ENCODE peak calls at places on chromosomes 13 and 19, in six cellular contexts. One of them, this sample, is unnamed.

GRCh38 chr13:50592412-50593145 is 250.9 kb downstream of the DLEU7 start:
- DNase-seq in stimulated activated CD8-positive, alpha-beta memory T cell treated with anti-CD3 and anti-CD28 coated beads, Interleukin-2, amount 100 ng/mL, for 1 hour: no peak
- DNase-seq in activated T-helper 1 cell treated with anti-CD3 and anti-CD28 coated beads, Interleukin-12 subunit alpha, Interleukin-12 subunit beta, Interleukin-2, Interleukin-4 antibody, amounts not matched to agents 30 ng/mL and 10 ng/mL and 1 ng/mL, durations not matched to agents 14 hours and 24 hours and 36 hours: no peak
- DNase-seq in activated CD8-positive, alpha-beta memory T cell treated with anti-CD3 and anti-CD28 coated beads for 1 hour: no peak
- DNase-seq in adrenal gland: no peak
- DNase-seq in GM04503: peak; percentile 55
- DNase-seq in this sample: no peak

GRCh38 chr19:29517946-29518345 is 7.8 kb upstream of the VSTM2B start:
- DNase-seq in stimulated activated CD8-positive, alpha-beta memory T cell treated with anti-CD3 and anti-CD28 coated beads, Interleukin-2, amount 100 ng/mL, for 1 hour: no peak
- DNase-seq in activated T-helper 1 cell treated with anti-CD3 and anti-CD28 coated beads, Interleukin-12 subunit alpha, Interleukin-12 subunit beta, Interleukin-2, Interleukin-4 antibody, amounts not matched to agents 30 ng/mL and 10 ng/mL and 1 ng/mL, durations not matched to agents 14 hours and 24 hours and 36 hours: no peak
- DNase-seq in activated CD8-positive, alpha-beta memory T cell treated with anti-CD3 and anti-CD28 coated beads for 1 hour: no peak
- DNase-seq in adrenal gland: no peak
- DNase-seq in GM04503: no peak
- DNase-seq in this sample: no peak

GRCh38 chr19:52007436-52007804 is 591 bp downstream of the ZNF615 start:
- DNase-seq in stimulated activated CD8-positive, alpha-beta memory T cell treated with anti-CD3 and anti-CD28 coated beads, Interleukin-2, amount 100 ng/mL, for 1 hour: no peak
- DNase-seq in activated T-helper 1 cell treated with anti-CD3 and anti-CD28 coated beads, Interleukin-12 subunit alpha, Interleukin-12 subunit beta, Interleukin-2, Interleukin-4 antibody, amounts not matched to agents 30 ng/mL and 10 ng/mL and 1 ng/mL, durations not matched to agents 14 hours and 24 hours and 36 hours: no peak
- DNase-seq in activated CD8-positive, alpha-beta memory T cell treated with anti-CD3 and anti-CD28 coated beads for 1 hour: no peak
- DNase-seq in adrenal gland: no peak
- DNase-seq in GM04503: no peak
- DNase-seq in this sample: no peak

GRCh38 chr13:75136151-75136550 is 345.8 kb downstream of the TBC1D4 start:
- DNase-seq in stimulated activated CD8-positive, alpha-beta memory T cell treated with anti-CD3 and anti-CD28 coated beads, Interleukin-2, amount 100 ng/mL, for 1 hour: no peak
- DNase-seq in activated T-helper 1 cell treated with anti-CD3 and anti-CD28 coated beads, Interleukin-12 subunit alpha, Interleukin-12 subunit beta, Interleukin-2, Interleukin-4 antibody, amounts not matched to agents 30 ng/mL and 10 ng/mL and 1 ng/mL, durations not matched to agents 14 hours and 24 hours and 36 hours: no peak
- DNase-seq in activated CD8-positive, alpha-beta memory T cell treated with anti-CD3 and anti-CD28 coated beads for 1 hour: no peak
- DNase-seq in adrenal gland: no peak
- DNase-seq in GM04503: no peak
- DNase-seq in this sample: no peak

GRCh38 chr19:19107663-19108062 is 30.6 kb downstream of the TMEM161A start:
- DNase-seq in stimulated activated CD8-positive, alpha-beta memory T cell treated with anti-CD3 and anti-CD28 coated beads, Interleukin-2, amount 100 ng/mL, for 1 hour: no peak
- DNase-seq in activated T-helper 1 cell treated with anti-CD3 and anti-CD28 coated beads, Interleukin-12 subunit alpha, Interleukin-12 subunit beta, Interleukin-2, Interleukin-4 antibody, amounts not matched to agents 30 ng/mL and 10 ng/mL and 1 ng/mL, durations not matched to agents 14 hours and 24 hours and 36 hours: no peak
- DNase-seq in activated CD8-positive, alpha-beta memory T cell treated with anti-CD3 and anti-CD28 coated beads for 1 hour: no peak
- DNase-seq in adrenal gland: no peak
- DNase-seq in GM04503: no peak
- DNase-seq in this sample: no peak

GRCh38 chr19:45016388-45017314 is 15.4 kb downstream of the RELB start:
- DNase-seq in stimulated activated CD8-positive, alpha-beta memory T cell treated with anti-CD3 and anti-CD28 coated beads, Interleukin-2, amount 100 ng/mL, for 1 hour: peak; percentile 57
- DNase-seq in activated T-helper 1 cell treated with anti-CD3 and anti-CD28 coated beads, Interleukin-12 subunit alpha, Interleukin-12 subunit beta, Interleukin-2, Interleukin-4 antibody, amounts not matched to agents 30 ng/mL and 10 ng/mL and 1 ng/mL, durations not matched to agents 14 hours and 24 hours and 36 hours: peak; percentile 42
- DNase-seq in activated CD8-positive, alpha-beta memory T cell treated with anti-CD3 and anti-CD28 coated beads for 1 hour: peak; percentile 36
- DNase-seq in adrenal gland: peak; percentile 85
- DNase-seq in GM04503: peak; percentile 50
- DNase-seq in this sample: peak; percentile 91

GRCh38 chr13:102117175-102117830 is 284.5 kb downstream of the FGF14 start:
- DNase-seq in stimulated activated CD8-positive, alpha-beta memory T cell treated with anti-CD3 and anti-CD28 coated beads, Interleukin-2, amount 100 ng/mL, for 1 hour: no peak
- DNase-seq in activated T-helper 1 cell treated with anti-CD3 and anti-CD28 coated beads, Interleukin-12 subunit alpha, Interleukin-12 subunit beta, Interleukin-2, Interleukin-4 antibody, amounts not matched to agents 30 ng/mL and 10 ng/mL and 1 ng/mL, durations not matched to agents 14 hours and 24 hours and 36 hours: no peak
- DNase-seq in activated CD8-positive, alpha-beta memory T cell treated with anti-CD3 and anti-CD28 coated beads for 1 hour: no peak
- DNase-seq in adrenal gland: no peak
- DNase-seq in GM04503: no peak
- DNase-seq in this sample: no peak

GRCh38 chr19:48836089-48837017 is at the start of gene HSD17B14:
- DNase-seq in stimulated activated CD8-positive, alpha-beta memory T cell treated with anti-CD3 and anti-CD28 coated beads, Interleukin-2, amount 100 ng/mL, for 1 hour: no peak
- DNase-seq in activated T-helper 1 cell treated with anti-CD3 and anti-CD28 coated beads, Interleukin-12 subunit alpha, Interleukin-12 subunit beta, Interleukin-2, Interleukin-4 antibody, amounts not matched to agents 30 ng/mL and 10 ng/mL and 1 ng/mL, durations not matched to agents 14 hours and 24 hours and 36 hours: no peak
- DNase-seq in activated CD8-positive, alpha-beta memory T cell treated with anti-CD3 and anti-CD28 coated beads for 1 hour: no peak
- DNase-seq in adrenal gland: no peak
- DNase-seq in GM04503: no peak
- DNase-seq in this sample: no peak

GRCh38 chr19:2668188-2668763 is 34.2 kb downstream of the GNG7 start:
- DNase-seq in stimulated activated CD8-positive, alpha-beta memory T cell treated with anti-CD3 and anti-CD28 coated beads, Interleukin-2, amount 100 ng/mL, for 1 hour: no peak
- DNase-seq in activated T-helper 1 cell treated with anti-CD3 and anti-CD28 coated beads, Interleukin-12 subunit alpha, Interleukin-12 subunit beta, Interleukin-2, Interleukin-4 antibody, amounts not matched to agents 30 ng/mL and 10 ng/mL and 1 ng/mL, durations not matched to agents 14 hours and 24 hours and 36 hours: no peak
- DNase-seq in activated CD8-positive, alpha-beta memory T cell treated with anti-CD3 and anti-CD28 coated beads for 1 hour: no peak
- DNase-seq in adrenal gland: no peak
- DNase-seq in GM04503: no peak
- DNase-seq in this sample: no peak

GRCh38 chr13:21929400-21929799 is 258.5 kb downstream of the FGF9 start:
- DNase-seq in stimulated activated CD8-positive, alpha-beta memory T cell treated with anti-CD3 and anti-CD28 coated beads, Interleukin-2, amount 100 ng/mL, for 1 hour: no peak
- DNase-seq in activated T-helper 1 cell treated with anti-CD3 and anti-CD28 coated beads, Interleukin-12 subunit alpha, Interleukin-12 subunit beta, Interleukin-2, Interleukin-4 antibody, amounts not matched to agents 30 ng/mL and 10 ng/mL and 1 ng/mL, durations not matched to agents 14 hours and 24 hours and 36 hours: no peak
- DNase-seq in activated CD8-positive, alpha-beta memory T cell treated with anti-CD3 and anti-CD28 coated beads for 1 hour: no peak
- DNase-seq in adrenal gland: no peak
- DNase-seq in GM04503: no peak
- DNase-seq in this sample: no peak

GRCh38 chr13:74205313-74205690 is 71.1 kb upstream of the KLF12 start:
- DNase-seq in stimulated activated CD8-positive, alpha-beta memory T cell treated with anti-CD3 and anti-CD28 coated beads, Interleukin-2, amount 100 ng/mL, for 1 hour: no peak
- DNase-seq in activated T-helper 1 cell treated with anti-CD3 and anti-CD28 coated beads, Interleukin-12 subunit alpha, Interleukin-12 subunit beta, Interleukin-2, Interleukin-4 antibody, amounts not matched to agents 30 ng/mL and 10 ng/mL and 1 ng/mL, durations not matched to agents 14 hours and 24 hours and 36 hours: no peak
- DNase-seq in activated CD8-positive, alpha-beta memory T cell treated with anti-CD3 and anti-CD28 coated beads for 1 hour: no peak
- DNase-seq in adrenal gland: no peak
- DNase-seq in GM04503: no peak
- DNase-seq in this sample: no peak

GRCh38 chr13:24678151-24678550 is 2.1 kb upstream of the ATP12A start:
- DNase-seq in stimulated activated CD8-positive, alpha-beta memory T cell treated with anti-CD3 and anti-CD28 coated beads, Interleukin-2, amount 100 ng/mL, for 1 hour: no peak
- DNase-seq in activated T-helper 1 cell treated with anti-CD3 and anti-CD28 coated beads, Interleukin-12 subunit alpha, Interleukin-12 subunit beta, Interleukin-2, Interleukin-4 antibody, amounts not matched to agents 30 ng/mL and 10 ng/mL and 1 ng/mL, durations not matched to agents 14 hours and 24 hours and 36 hours: no peak
- DNase-seq in activated CD8-positive, alpha-beta memory T cell treated with anti-CD3 and anti-CD28 coated beads for 1 hour: no peak
- DNase-seq in adrenal gland: no peak
- DNase-seq in GM04503: no peak
- DNase-seq in this sample: no peak

GRCh38 chr19:28465317-28466086 is 747.4 kb downstream of the UQCRFS1 start:
- DNase-seq in stimulated activated CD8-positive, alpha-beta memory T cell treated with anti-CD3 and anti-CD28 coated beads, Interleukin-2, amount 100 ng/mL, for 1 hour: no peak
- DNase-seq in activated T-helper 1 cell treated with anti-CD3 and anti-CD28 coated beads, Interleukin-12 subunit alpha, Interleukin-12 subunit beta, Interleukin-2, Interleukin-4 antibody, amounts not matched to agents 30 ng/mL and 10 ng/mL and 1 ng/mL, durations not matched to agents 14 hours and 24 hours and 36 hours: peak; percentile 4
- DNase-seq in activated CD8-positive, alpha-beta memory T cell treated with anti-CD3 and anti-CD28 coated beads for 1 hour: no peak
- DNase-seq in adrenal gland: no peak
- DNase-seq in GM04503: no peak
- DNase-seq in this sample: peak; percentile 56

GRCh38 chr13:29458419-29458818 is 137.1 kb downstream of the SLC7A1 start:
- DNase-seq in stimulated activated CD8-positive, alpha-beta memory T cell treated with anti-CD3 and anti-CD28 coated beads, Interleukin-2, amount 100 ng/mL, for 1 hour: no peak
- DNase-seq in activated T-helper 1 cell treated with anti-CD3 and anti-CD28 coated beads, Interleukin-12 subunit alpha, Interleukin-12 subunit beta, Interleukin-2, Interleukin-4 antibody, amounts not matched to agents 30 ng/mL and 10 ng/mL and 1 ng/mL, durations not matched to agents 14 hours and 24 hours and 36 hours: no peak
- DNase-seq in activated CD8-positive, alpha-beta memory T cell treated with anti-CD3 and anti-CD28 coated beads for 1 hour: no peak
- DNase-seq in adrenal gland: no peak
- DNase-seq in GM04503: no peak
- DNase-seq in this sample: no peak

GRCh38 chr19:17794731-17795494 is at the start of gene B3GNT3:
- DNase-seq in stimulated activated CD8-positive, alpha-beta memory T cell treated with anti-CD3 and anti-CD28 coated beads, Interleukin-2, amount 100 ng/mL, for 1 hour: no peak
- DNase-seq in activated T-helper 1 cell treated with anti-CD3 and anti-CD28 coated beads, Interleukin-12 subunit alpha, Interleukin-12 subunit beta, Interleukin-2, Interleukin-4 antibody, amounts not matched to agents 30 ng/mL and 10 ng/mL and 1 ng/mL, durations not matched to agents 14 hours and 24 hours and 36 hours: no peak
- DNase-seq in activated CD8-positive, alpha-beta memory T cell treated with anti-CD3 and anti-CD28 coated beads for 1 hour: no peak
- DNase-seq in adrenal gland: peak; percentile 57
- DNase-seq in GM04503: no peak
- DNase-seq in this sample: peak; percentile 60

GRCh38 chr13:40261361-40261760 is 405.1 kb downstream of the FOXO1 start:
- DNase-seq in stimulated activated CD8-positive, alpha-beta memory T cell treated with anti-CD3 and anti-CD28 coated beads, Interleukin-2, amount 100 ng/mL, for 1 hour: no peak
- DNase-seq in activated T-helper 1 cell treated with anti-CD3 and anti-CD28 coated beads, Interleukin-12 subunit alpha, Interleukin-12 subunit beta, Interleukin-2, Interleukin-4 antibody, amounts not matched to agents 30 ng/mL and 10 ng/mL and 1 ng/mL, durations not matched to agents 14 hours and 24 hours and 36 hours: no peak
- DNase-seq in activated CD8-positive, alpha-beta memory T cell treated with anti-CD3 and anti-CD28 coated beads for 1 hour: no peak
- DNase-seq in adrenal gland: no peak
- DNase-seq in GM04503: no peak
- DNase-seq in this sample: no peak

GRCh38 chr19:42272989-42273406 is 3.9 kb downstream of the CIC start:
- DNase-seq in stimulated activated CD8-positive, alpha-beta memory T cell treated with anti-CD3 and anti-CD28 coated beads, Interleukin-2, amount 100 ng/mL, for 1 hour: no peak
- DNase-seq in activated T-helper 1 cell treated with anti-CD3 and anti-CD28 coated beads, Interleukin-12 subunit alpha, Interleukin-12 subunit beta, Interleukin-2, Interleukin-4 antibody, amounts not matched to agents 30 ng/mL and 10 ng/mL and 1 ng/mL, durations not matched to agents 14 hours and 24 hours and 36 hours: no peak
- DNase-seq in activated CD8-positive, alpha-beta memory T cell treated with anti-CD3 and anti-CD28 coated beads for 1 hour: no peak
- DNase-seq in adrenal gland: no peak
- DNase-seq in GM04503: no peak
- DNase-seq in this sample: no peak

GRCh38 chr13:64186503-64186902 is 2770.9 kb upstream of the PCDH20 start:
- DNase-seq in stimulated activated CD8-positive, alpha-beta memory T cell treated with anti-CD3 and anti-CD28 coated beads, Interleukin-2, amount 100 ng/mL, for 1 hour: no peak
- DNase-seq in activated T-helper 1 cell treated with anti-CD3 and anti-CD28 coated beads, Interleukin-12 subunit alpha, Interleukin-12 subunit beta, Interleukin-2, Interleukin-4 antibody, amounts not matched to agents 30 ng/mL and 10 ng/mL and 1 ng/mL, durations not matched to agents 14 hours and 24 hours and 36 hours: no peak
- DNase-seq in activated CD8-positive, alpha-beta memory T cell treated with anti-CD3 and anti-CD28 coated beads for 1 hour: no peak
- DNase-seq in adrenal gland: no peak
- DNase-seq in GM04503: no peak
- DNase-seq in this sample: no peak

GRCh38 chr13:44853641-44854040 is 135.6 kb downstream of the NUFIP1 start:
- DNase-seq in stimulated activated CD8-positive, alpha-beta memory T cell treated with anti-CD3 and anti-CD28 coated beads, Interleukin-2, amount 100 ng/mL, for 1 hour: no peak
- DNase-seq in activated T-helper 1 cell treated with anti-CD3 and anti-CD28 coated beads, Interleukin-12 subunit alpha, Interleukin-12 subunit beta, Interleukin-2, Interleukin-4 antibody, amounts not matched to agents 30 ng/mL and 10 ng/mL and 1 ng/mL, durations not matched to agents 14 hours and 24 hours and 36 hours: no peak
- DNase-seq in activated CD8-positive, alpha-beta memory T cell treated with anti-CD3 and anti-CD28 coated beads for 1 hour: no peak
- DNase-seq in adrenal gland: no peak
- DNase-seq in GM04503: no peak
- DNase-seq in this sample: no peak

GRCh38 chr19:18416778-18417249 is 2.4 kb upstream of the SSBP4 start:
- DNase-seq in stimulated activated CD8-positive, alpha-beta memory T cell treated with anti-CD3 and anti-CD28 coated beads, Interleukin-2, amount 100 ng/mL, for 1 hour: peak; percentile 55
- DNase-seq in activated T-helper 1 cell treated with anti-CD3 and anti-CD28 coated beads, Interleukin-12 subunit alpha, Interleukin-12 subunit beta, Interleukin-2, Interleukin-4 antibody, amounts not matched to agents 30 ng/mL and 10 ng/mL and 1 ng/mL, durations not matched to agents 14 hours and 24 hours and 36 hours: peak; percentile 60
- DNase-seq in activated CD8-positive, alpha-beta memory T cell treated with anti-CD3 and anti-CD28 coated beads for 1 hour: no peak
- DNase-seq in adrenal gland: peak; percentile 93
- DNase-seq in GM04503: no peak
- DNase-seq in this sample: peak; percentile 87

GRCh38 chr19:39607021-39607420 is 4.7 kb downstream of the LGALS13 start:
- DNase-seq in stimulated activated CD8-positive, alpha-beta memory T cell treated with anti-CD3 and anti-CD28 coated beads, Interleukin-2, amount 100 ng/mL, for 1 hour: no peak
- DNase-seq in activated T-helper 1 cell treated with anti-CD3 and anti-CD28 coated beads, Interleukin-12 subunit alpha, Interleukin-12 subunit beta, Interleukin-2, Interleukin-4 antibody, amounts not matched to agents 30 ng/mL and 10 ng/mL and 1 ng/mL, durations not matched to agents 14 hours and 24 hours and 36 hours: no peak
- DNase-seq in activated CD8-positive, alpha-beta memory T cell treated with anti-CD3 and anti-CD28 coated beads for 1 hour: no peak
- DNase-seq in adrenal gland: no peak
- DNase-seq in GM04503: no peak
- DNase-seq in this sample: no peak

GRCh38 chr13:102399791-102400618 is 1.8 kb downstream of the FGF14 start:
- DNase-seq in stimulated activated CD8-positive, alpha-beta memory T cell treated with anti-CD3 and anti-CD28 coated beads, Interleukin-2, amount 100 ng/mL, for 1 hour: no peak
- DNase-seq in activated T-helper 1 cell treated with anti-CD3 and anti-CD28 coated beads, Interleukin-12 subunit alpha, Interleukin-12 subunit beta, Interleukin-2, Interleukin-4 antibody, amounts not matched to agents 30 ng/mL and 10 ng/mL and 1 ng/mL, durations not matched to agents 14 hours and 24 hours and 36 hours: no peak
- DNase-seq in activated CD8-positive, alpha-beta memory T cell treated with anti-CD3 and anti-CD28 coated beads for 1 hour: no peak
- DNase-seq in adrenal gland: peak; percentile 65
- DNase-seq in GM04503: no peak
- DNase-seq in this sample: peak; percentile 5

GRCh38 chr19:55265723-55266386 is 7.0 kb upstream of the PPP6R1 start:
- DNase-seq in stimulated activated CD8-positive, alpha-beta memory T cell treated with anti-CD3 and anti-CD28 coated beads, Interleukin-2, amount 100 ng/mL, for 1 hour: no peak
- DNase-seq in activated T-helper 1 cell treated with anti-CD3 and anti-CD28 coated beads, Interleukin-12 subunit alpha, Interleukin-12 subunit beta, Interleukin-2, Interleukin-4 antibody, amounts not matched to agents 30 ng/mL and 10 ng/mL and 1 ng/mL, durations not matched to agents 14 hours and 24 hours and 36 hours: no peak
- DNase-seq in activated CD8-positive, alpha-beta memory T cell treated with anti-CD3 and anti-CD28 coated beads for 1 hour: no peak
- DNase-seq in adrenal gland: no peak
- DNase-seq in GM04503: no peak
- DNase-seq in this sample: no peak

GRCh38 chr13:42864952-42865634 is 83.7 kb downstream of the FAM216B start:
- DNase-seq in stimulated activated CD8-positive, alpha-beta memory T cell treated with anti-CD3 and anti-CD28 coated beads, Interleukin-2, amount 100 ng/mL, for 1 hour: no peak
- DNase-seq in activated T-helper 1 cell treated with anti-CD3 and anti-CD28 coated beads, Interleukin-12 subunit alpha, Interleukin-12 subunit beta, Interleukin-2, Interleukin-4 antibody, amounts not matched to agents 30 ng/mL and 10 ng/mL and 1 ng/mL, durations not matched to agents 14 hours and 24 hours and 36 hours: no peak
- DNase-seq in activated CD8-positive, alpha-beta memory T cell treated with anti-CD3 and anti-CD28 coated beads for 1 hour: no peak
- DNase-seq in adrenal gland: no peak
- DNase-seq in GM04503: no peak
- DNase-seq in this sample: no peak

GRCh38 chr19:11560404-11560988 is 1.5 kb upstream of the ELOF1 start:
- DNase-seq in stimulated activated CD8-positive, alpha-beta memory T cell treated with anti-CD3 and anti-CD28 coated beads, Interleukin-2, amount 100 ng/mL, for 1 hour: peak; percentile 35
- DNase-seq in activated T-helper 1 cell treated with anti-CD3 and anti-CD28 coated beads, Interleukin-12 subunit alpha, Interleukin-12 subunit beta, Interleukin-2, Interleukin-4 antibody, amounts not matched to agents 30 ng/mL and 10 ng/mL and 1 ng/mL, durations not matched to agents 14 hours and 24 hours and 36 hours: peak; percentile 61
- DNase-seq in activated CD8-positive, alpha-beta memory T cell treated with anti-CD3 and anti-CD28 coated beads for 1 hour: no peak
- DNase-seq in adrenal gland: no peak
- DNase-seq in GM04503: peak; percentile 17
- DNase-seq in this sample: peak; percentile 80

GRCh38 chr13:28239374-28239773 is 101.0 kb downstream of the PAN3 start:
- DNase-seq in stimulated activated CD8-positive, alpha-beta memory T cell treated with anti-CD3 and anti-CD28 coated beads, Interleukin-2, amount 100 ng/mL, for 1 hour: no peak
- DNase-seq in activated T-helper 1 cell treated with anti-CD3 and anti-CD28 coated beads, Interleukin-12 subunit alpha, Interleukin-12 subunit beta, Interleukin-2, Interleukin-4 antibody, amounts not matched to agents 30 ng/mL and 10 ng/mL and 1 ng/mL, durations not matched to agents 14 hours and 24 hours and 36 hours: no peak
- DNase-seq in activated CD8-positive, alpha-beta memory T cell treated with anti-CD3 and anti-CD28 coated beads for 1 hour: no peak
- DNase-seq in adrenal gland: no peak
- DNase-seq in GM04503: peak; percentile 8
- DNase-seq in this sample: no peak

GRCh38 chr19:14354445-14354844 is 26.8 kb upstream of the ADGRE5 start:
- DNase-seq in stimulated activated CD8-positive, alpha-beta memory T cell treated with anti-CD3 and anti-CD28 coated beads, Interleukin-2, amount 100 ng/mL, for 1 hour: no peak
- DNase-seq in activated T-helper 1 cell treated with anti-CD3 and anti-CD28 coated beads, Interleukin-12 subunit alpha, Interleukin-12 subunit beta, Interleukin-2, Interleukin-4 antibody, amounts not matched to agents 30 ng/mL and 10 ng/mL and 1 ng/mL, durations not matched to agents 14 hours and 24 hours and 36 hours: no peak
- DNase-seq in activated CD8-positive, alpha-beta memory T cell treated with anti-CD3 and anti-CD28 coated beads for 1 hour: no peak
- DNase-seq in adrenal gland: no peak
- DNase-seq in GM04503: no peak
- DNase-seq in this sample: no peak

GRCh38 chr19:50803633-50804419 is 13.6 kb downstream of the ACP4 start:
- DNase-seq in stimulated activated CD8-positive, alpha-beta memory T cell treated with anti-CD3 and anti-CD28 coated beads, Interleukin-2, amount 100 ng/mL, for 1 hour: no peak
- DNase-seq in activated T-helper 1 cell treated with anti-CD3 and anti-CD28 coated beads, Interleukin-12 subunit alpha, Interleukin-12 subunit beta, Interleukin-2, Interleukin-4 antibody, amounts not matched to agents 30 ng/mL and 10 ng/mL and 1 ng/mL, durations not matched to agents 14 hours and 24 hours and 36 hours: no peak
- DNase-seq in activated CD8-positive, alpha-beta memory T cell treated with anti-CD3 and anti-CD28 coated beads for 1 hour: no peak
- DNase-seq in adrenal gland: no peak
- DNase-seq in GM04503: no peak
- DNase-seq in this sample: peak; percentile 41

GRCh38 chr13:111215081-111216047 is 100.3 kb downstream of the ARHGEF7 start:
- DNase-seq in stimulated activated CD8-positive, alpha-beta memory T cell treated with anti-CD3 and anti-CD28 coated beads, Interleukin-2, amount 100 ng/mL, for 1 hour: no peak
- DNase-seq in activated T-helper 1 cell treated with anti-CD3 and anti-CD28 coated beads, Interleukin-12 subunit alpha, Interleukin-12 subunit beta, Interleukin-2, Interleukin-4 antibody, amounts not matched to agents 30 ng/mL and 10 ng/mL and 1 ng/mL, durations not matched to agents 14 hours and 24 hours and 36 hours: no peak
- DNase-seq in activated CD8-positive, alpha-beta memory T cell treated with anti-CD3 and anti-CD28 coated beads for 1 hour: no peak
- DNase-seq in adrenal gland: no peak
- DNase-seq in GM04503: no peak
- DNase-seq in this sample: no peak

GRCh38 chr19:35362261-35363000 is 4.2 kb downstream of the FFAR3 start:
- DNase-seq in stimulated activated CD8-positive, alpha-beta memory T cell treated with anti-CD3 and anti-CD28 coated beads, Interleukin-2, amount 100 ng/mL, for 1 hour: no peak
- DNase-seq in activated T-helper 1 cell treated with anti-CD3 and anti-CD28 coated beads, Interleukin-12 subunit alpha, Interleukin-12 subunit beta, Interleukin-2, Interleukin-4 antibody, amounts not matched to agents 30 ng/mL and 10 ng/mL and 1 ng/mL, durations not matched to agents 14 hours and 24 hours and 36 hours: no peak
- DNase-seq in activated CD8-positive, alpha-beta memory T cell treated with anti-CD3 and anti-CD28 coated beads for 1 hour: no peak
- DNase-seq in adrenal gland: peak; percentile 30
- DNase-seq in GM04503: no peak
- DNase-seq in this sample: no peak

GRCh38 chr19:58181902-58182576 is 822 bp upstream of the ZNF274 start:
- DNase-seq in stimulated activated CD8-positive, alpha-beta memory T cell treated with anti-CD3 and anti-CD28 coated beads, Interleukin-2, amount 100 ng/mL, for 1 hour: peak; percentile 36
- DNase-seq in activated T-helper 1 cell treated with anti-CD3 and anti-CD28 coated beads, Interleukin-12 subunit alpha, Interleukin-12 subunit beta, Interleukin-2, Interleukin-4 antibody, amounts not matched to agents 30 ng/mL and 10 ng/mL and 1 ng/mL, durations not matched to agents 14 hours and 24 hours and 36 hours: peak; percentile 53
- DNase-seq in activated CD8-positive, alpha-beta memory T cell treated with anti-CD3 and anti-CD28 coated beads for 1 hour: peak; percentile 9
- DNase-seq in adrenal gland: peak; percentile 65
- DNase-seq in GM04503: no peak
- DNase-seq in this sample: peak; percentile 76

GRCh38 chr19:16062789-16063188 is 13.5 kb upstream of the TPM4 start:
- DNase-seq in stimulated activated CD8-positive, alpha-beta memory T cell treated with anti-CD3 and anti-CD28 coated beads, Interleukin-2, amount 100 ng/mL, for 1 hour: no peak
- DNase-seq in activated T-helper 1 cell treated with anti-CD3 and anti-CD28 coated beads, Interleukin-12 subunit alpha, Interleukin-12 subunit beta, Interleukin-2, Interleukin-4 antibody, amounts not matched to agents 30 ng/mL and 10 ng/mL and 1 ng/mL, durations not matched to agents 14 hours and 24 hours and 36 hours: peak; percentile 55
- DNase-seq in activated CD8-positive, alpha-beta memory T cell treated with anti-CD3 and anti-CD28 coated beads for 1 hour: no peak
- DNase-seq in adrenal gland: no peak
- DNase-seq in GM04503: no peak
- DNase-seq in this sample: peak; percentile 73

This sample was measured in RPMI8226.